ENCODE peak calls at places on chromosomes 3 and 15, in ten cellular contexts. E is ACHN; I is choroid plexus epithelial cell; T is stimulated activated CD8-positive, alpha-beta memory T cell treated with anti-CD3 and anti-CD28 coated beads, Interleukin-7, amount 100 ng/mL, for 24 hours; O is T-helper 1 cell; S is Daoy; F is NCI-H1694; M is upper lobe of right lung; W is DMS53; G is stimulated activated CD4-positive, alpha-beta T cell treated with anti-CD3 and anti-CD28 coated beads, Interleukin-2, amount 100 ng/mL, for 48 hours. U is an unnamed sample.

GRCh38 chr3:181824961-181825360 is 113.2 kb downstream of the SOX2 start:
- DNase-seq in E (no peak), I (no peak), T (no peak), O (no peak), S (no peak), F (no peak), M (no peak), W (peak), G (no peak), U (no peak)

GRCh38 chr15:54772663-54773062 is 424.1 kb downstream of the RSL24D1 start:
- DNase-seq in E (no peak), I (no peak), T (no peak), O (no peak), S (no peak), F (no peak), M (no peak), W (peak), G (no peak), U (no peak)

GRCh38 chr3:11050666-11051323 is 58.2 kb downstream of the SLC6A1 start:
- DNase-seq in E (no peak), I (no peak), T (no peak), O (no peak), S (no peak), F (no peak), M (no peak), W (no peak), G (no peak), U (no peak)

GRCh38 chr3:14418670-14419250 is 16.4 kb downstream of the SLC6A6 start:
- DNase-seq in E (no peak), I (no peak), T (no peak), O (no peak), S (no peak), F (no peak), M (peak), W (peak), G (no peak), U (no peak)

GRCh38 chr3:152359385-152360248 is 90.9 kb downstream of the MBNL1 start:
- DNase-seq in E (no peak), I (no peak), T (no peak), O (no peak), S (no peak), F (no peak), M (no peak), W (no peak), G (no peak), U (no peak)

GRCh38 chr3:112984485-112984884 is 6.3 kb upstream of the GTPBP8 start:
- DNase-seq in E (no peak), I (peak), T (no peak), O (peak), S (no peak), F (no peak), M (no peak), W (peak), G (no peak), U (no peak)

GRCh38 chr15:35115155-35115725 is 30.1 kb upstream of the NANOGP8 start:
- DNase-seq in E (no peak), I (peak), T (no peak), O (no peak), S (no peak), F (no peak), M (no peak), W (no peak), G (no peak), U (no peak)

GRCh38 chr3:120693439-120694172 is 11.6 kb upstream of the HGD start:
- DNase-seq in E (no peak), I (peak), T (no peak), O (no peak), S (no peak), F (no peak), M (no peak), W (peak), G (no peak), U (no peak)

GRCh38 chr3:67647390-67647878 is 7.0 kb downstream of the SUCLG2 start:
- DNase-seq in E (peak), I (peak), T (no peak), O (no peak), S (peak), F (no peak), M (no peak), W (peak), G (no peak), U (no peak)

GRCh38 chr3:87957575-87957974 is 101.2 kb downstream of the CGGBP1 start:
- DNase-seq in E (no peak), I (no peak), T (no peak), O (no peak), S (no peak), F (no peak), M (no peak), W (no peak), G (no peak), U (no peak)

GRCh38 chr15:61974759-61975158 is 85.5 kb downstream of the VPS13C start:
- DNase-seq in E (no peak), I (no peak), T (no peak), O (no peak), S (no peak), F (peak), M (no peak), W (peak), G (no peak), U (no peak)

GRCh38 chr3:117788086-117788485 is 1078.5 kb downstream of the TUSC7 start:
- DNase-seq in E (peak), I (peak), T (no peak), O (no peak), S (peak), F (no peak), M (peak), W (no peak), G (no peak), U (no peak)

GRCh38 chr3:117063910-117064309 is 354.3 kb downstream of the TUSC7 start:
- DNase-seq in E (no peak), I (peak), T (no peak), O (no peak), S (no peak), F (no peak), M (no peak), W (peak), G (no peak), U (no peak)

GRCh38 chr3:117955196-117955595 is 1079.5 kb downstream of the IGSF11 start:
- DNase-seq in E (no peak), I (peak), T (no peak), O (no peak), S (no peak), F (no peak), M (no peak), W (peak), G (no peak), U (no peak)

GRCh38 chr15:63908986-63909385 is 75.2 kb upstream of the HERC1 start:
- DNase-seq in E (no peak), I (no peak), T (no peak), O (no peak), S (peak), F (no peak), M (no peak), W (no peak), G (no peak), U (no peak)

GRCh38 chr15:81313686-81314085 is 10.3 kb downstream of the STARD5 start:
- DNase-seq in E (no peak), I (no peak), T (no peak), O (no peak), S (no peak), F (no peak), M (no peak), W (no peak), G (no peak), U (no peak)

GRCh38 chr3:125098929-125099328 is 43.1 kb upstream of the HEG1 start:
- DNase-seq in E (no peak), I (peak), T (no peak), O (no peak), S (no peak), F (no peak), M (no peak), W (no peak), G (no peak), U (no peak)

GRCh38 chr3:88057650-88058321 is 1.0 kb downstream of the CGGBP1 start:
- DNase-seq in E (peak), I (peak), T (no peak), O (no peak), S (peak), F (no peak), M (no peak), W (peak), G (no peak), U (no peak)

GRCh38 chr3:5565026-5565425 is 377.5 kb downstream of the EDEM1 start:
- DNase-seq in E (no peak), I (no peak), T (no peak), O (no peak), S (no peak), F (no peak), M (no peak), W (no peak), G (no peak), U (no peak)

GRCh38 chr3:193134895-193135294 is 106.1 kb upstream of the PLAAT1 start:
- DNase-seq in E (peak), I (no peak), T (no peak), O (no peak), S (peak), F (peak), M (no peak), W (peak), G (no peak), U (no peak)

GRCh38 chr3:103600844-103601243 is 1166.0 kb downstream of the ZPLD1 start:
- DNase-seq in E (no peak), I (no peak), T (no peak), O (no peak), S (no peak), F (no peak), M (no peak), W (no peak), G (no peak), U (no peak)

U was measured in cerebellar nuclear complex.